ENCODE peak calls at places on chromosomes 16 and 17, in five cellular contexts. R is HEK293T, T is K562, Y is GM12878, U is HepG2. F is an unnamed sample.

GRCh38 chr17:16915752-16916556 is 56.0 kb downstream of the TNFRSF13B start:
- DNase-seq in R (peak; percentile 73), T (peak; percentile 21), U (peak; percentile 32), Y (peak; percentile 17), F (peak; percentile 64)

GRCh38 chr16:10552998-10553491 is 27.4 kb downstream of the EMP2 start:
- DNase-seq in R (no peak), Y (peak; percentile 49), T (peak; percentile 95), U (no peak), F (peak; percentile 37)

GRCh38 chr17:76897023-76897422 is 28.8 kb downstream of the MGAT5B start:
- DNase-seq in R (no peak), T (no peak), Y (no peak), U (no peak), F (no peak)

GRCh38 chr17:64399071-64399766 is 8.6 kb upstream of the PECAM1 start:
- DNase-seq in T (no peak), R (no peak), Y (no peak), U (no peak), F (no peak)

GRCh38 chr16:66590322-66590721 is 11.1 kb downstream of the CMTM2 start:
- DNase-seq in Y (no peak), U (no peak), R (no peak), T (no peak), F (no peak)

GRCh38 chr16:65961491-65962143 is 404.9 kb upstream of the CDH5 start:
- DNase-seq in R (no peak), T (no peak), U (no peak), Y (no peak), F (no peak)

GRCh38 chr17:55577011-55577586 is 65.8 kb upstream of the SMIM36 start:
- DNase-seq in U (no peak), Y (peak; percentile 35), T (no peak), R (no peak), F (no peak)

GRCh38 chr17:67467500-67468481 is 90.7 kb downstream of the PITPNC1 start:
- DNase-seq in R (no peak), T (no peak), U (no peak), Y (no peak), F (peak; percentile 73)

GRCh38 chr16:2008009-2008526 is 1.6 kb downstream of the ZNF598 start:
- DNase-seq in Y (no peak), T (peak; percentile 53), R (no peak), U (no peak), F (no peak)

GRCh38 chr17:77247048-77247541 is 106.3 kb downstream of the SEC14L1 start:
- DNase-seq in U (peak; percentile 67), Y (no peak), R (peak; percentile 94), T (peak; percentile 93), F (peak; percentile 98)

GRCh38 chr16:53761967-53762726 is 58.2 kb downstream of the FTO start:
- DNase-seq in Y (no peak), T (no peak), U (peak; percentile 71), R (no peak), F (no peak)

GRCh38 chr17:4161179-4161559 is 18.2 kb downstream of the CYB5D2 start:
- DNase-seq in T (no peak), U (peak; percentile 10), Y (no peak), R (peak; percentile 47), F (peak; percentile 48)

GRCh38 chr17:71099003-71099710 is 929.8 kb downstream of the KCNJ2 start:
- DNase-seq in U (no peak), T (no peak), R (no peak), Y (no peak), F (no peak)

GRCh38 chr16:86963600-86964575 is 353.3 kb downstream of the C16orf95 start:
- DNase-seq in U (no peak), R (no peak), T (no peak), Y (no peak), F (no peak)

GRCh38 chr17:70905796-70906195 is 736.5 kb downstream of the KCNJ2 start:
- DNase-seq in T (no peak), Y (no peak), R (no peak), U (no peak), F (no peak)

GRCh38 chr16:22945361-22945760 is 131.4 kb downstream of the HS3ST2 start:
- DNase-seq in U (no peak), T (no peak), R (no peak), Y (no peak), F (no peak)

GRCh38 chr16:54933281-54934150 is 2.9 kb downstream of the IRX5 start:
- DNase-seq in U (no peak), Y (no peak), R (no peak), T (no peak), F (no peak)

GRCh38 chr17:55275894-55276804 is 11.4 kb downstream of the HLF start:
- DNase-seq in Y (no peak), T (no peak), U (peak; percentile 74), R (no peak), F (no peak)

GRCh38 chr16:81076566-81077076 is 417 bp downstream of the C16orf46 start:
- DNase-seq in U (peak; percentile 79), R (peak; percentile 84), Y (no peak), T (peak; percentile 94), F (peak; percentile 86)

GRCh38 chr17:63998050-63998720 is at the start of gene PRR29:
- DNase-seq in T (peak; percentile 97), R (peak; percentile 89), Y (no peak), U (peak; percentile 66), F (peak; percentile 100)

GRCh38 chr16:88453621-88454314 is 688 bp downstream of the ZFPM1 start:
- DNase-seq in U (no peak), Y (no peak), T (peak; percentile 61), R (no peak), F (peak; percentile 65)

GRCh38 chr17:27868565-27868964 is 24.6 kb downstream of the LYRM9 start:
- DNase-seq in Y (no peak), R (no peak), U (no peak), T (no peak), F (no peak)

DNA sequence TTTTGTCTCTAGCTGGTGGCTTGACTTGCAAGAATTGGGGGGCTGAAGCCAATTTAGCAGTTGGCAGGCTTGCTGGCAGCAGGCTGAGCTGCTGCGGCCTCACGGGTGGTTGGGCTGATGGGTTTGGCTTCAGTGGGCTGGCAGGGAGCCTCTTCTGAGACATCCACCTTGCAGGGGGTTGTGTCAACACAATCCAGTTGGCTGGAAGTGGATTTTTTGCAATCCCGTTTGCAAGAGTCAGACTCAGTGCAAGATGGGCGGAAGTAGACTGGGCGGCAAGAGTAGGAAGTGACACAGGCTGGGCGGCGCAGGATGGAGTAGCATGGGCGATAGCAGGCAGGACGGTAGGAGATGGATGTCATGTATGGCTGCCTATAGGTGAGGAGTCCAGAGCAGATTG is 1.5 kb downstream of the KRTAP16-1 start:
- DNase-seq in Y (no peak), T (no peak), U (no peak), R (no peak), F (no peak)
- TF ChIP-seq FOXM1 in Y (no peak), T (no peak), U (no peak), R (no peak), F (no peak)

GRCh38 chr17:62739666-62740065 is 68.4 kb downstream of the MARCHF10 start:
- DNase-seq in T (no peak), U (no peak), Y (no peak), R (no peak), F (no peak)
- TF ChIP-seq FOXM1 in T (no peak), U (no peak), Y (no peak), R (no peak), F (no peak)

GRCh38 chr16:84699147-84699711 is 571 bp upstream of the USP10 start:
- DNase-seq in U (no peak), T (no peak), R (peak; percentile 31), Y (no peak), F (no peak)
- TF ChIP-seq FOXM1 in U (no peak), T (no peak), R (no peak), Y (no peak), F (no peak)

GRCh38 chr17:82736511-82737185 is 1.2 kb downstream of the FN3K start:
- DNase-seq in U (no peak), Y (no peak), R (no peak), T (no peak), F (no peak)

GRCh38 chr17:82729479-82730260 is 5.7 kb upstream of the FN3K start:
- DNase-seq in U (no peak), T (no peak), R (no peak), Y (no peak), F (no peak)

GRCh38 chr17:82737981-82738877 is 2.8 kb downstream of the FN3K start:
- DNase-seq in U (peak; percentile 98), R (no peak), Y (no peak), T (peak; percentile 52), F (no peak)

GRCh38 chr17:82732118-82732743 is 3.2 kb upstream of the FN3K start:
- DNase-seq in U (no peak), T (no peak), R (no peak), Y (no peak), F (no peak)

DNA sequence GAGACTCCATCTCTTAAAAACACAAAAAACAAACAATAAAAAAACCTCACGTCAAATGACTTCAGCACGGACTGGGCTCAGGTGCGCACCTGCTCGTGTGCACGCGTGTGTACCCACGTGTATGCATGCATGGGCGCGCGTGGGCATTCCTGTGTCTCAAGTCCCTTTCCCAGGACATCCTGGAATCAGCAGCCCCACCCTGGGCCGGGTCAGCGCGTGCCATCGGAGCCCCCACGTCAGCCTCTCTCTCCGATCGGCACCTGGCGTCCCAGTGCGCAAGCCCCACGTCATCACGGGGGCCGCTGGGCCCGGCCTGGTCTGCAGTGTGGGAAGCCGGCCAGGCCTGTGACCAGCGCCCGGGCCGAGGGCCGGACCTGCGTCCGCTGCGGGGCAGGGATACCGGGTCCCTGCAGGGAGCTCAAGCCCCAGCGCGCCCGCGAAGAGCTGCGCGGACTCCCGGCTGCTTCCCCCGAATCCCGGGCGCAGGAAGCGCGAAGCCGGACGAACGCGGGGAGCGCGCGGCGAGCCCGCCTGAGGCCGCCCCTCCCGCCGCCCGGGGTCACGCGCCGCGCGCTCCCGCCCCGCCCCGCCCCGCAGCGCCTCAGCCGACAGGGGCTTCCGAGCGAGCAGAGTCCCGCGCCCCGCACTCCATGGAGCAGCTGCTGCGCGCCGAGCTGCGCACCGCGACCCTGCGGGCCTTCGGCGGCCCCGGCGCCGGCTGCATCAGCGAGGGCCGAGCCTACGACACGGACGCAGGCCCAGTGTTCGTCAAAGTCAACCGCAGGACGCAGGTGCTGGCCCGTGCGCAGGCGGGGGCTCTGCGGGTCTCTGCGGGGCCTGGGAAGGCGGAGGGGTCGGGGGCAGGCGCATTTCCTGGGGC is at the start of gene FN3K:
- DNase-seq in T (peak; percentile 91), U (peak; percentile 48), Y (no peak), R (no peak), F (peak; percentile 97)
- TF ChIP-seq FOXM1 in T (no peak), U (no peak), Y (no peak), R (no peak), F (no peak)